ENCODE peak calls at places on chromosome 4, in eight cellular contexts. J is A549, O is stomach, R is K562, C is transverse colon, B is suprapubic skin, D is ovary, G is sigmoid colon. K is an unnamed sample. For H3K4me1, the result is how much of the 10 kb centered on the place peaks cover.

GRCh38 chr4:57911203-57911602 is 801.0 kb upstream of the IGFBP7 start:
- DNase-seq in J (no peak), O (no peak), R (no peak), C (no peak), B (no peak), D (no peak), G (no peak), K (no peak)

GRCh38 chr4:53651142-53651720 is 59.9 kb upstream of the LNX1 start:
- DNase-seq in J (no peak), O (peak), R (no peak), C (peak), B (peak), D (peak), G (no peak), K (peak)

GRCh38 chr4:139642364-139642763 is 23.3 kb upstream of the MGST2 start:
- DNase-seq in J (no peak), O (no peak), R (no peak), C (no peak), B (no peak), D (no peak), G (no peak), K (no peak)

GRCh38 chr4:108416831-108417230 is 203.5 kb upstream of the RPL34 start:
- DNase-seq in J (no peak), O (no peak), R (no peak), C (no peak), B (no peak), D (no peak), G (no peak), K (no peak)

GRCh38 chr4:181637186-181638105 is 605.8 kb upstream of the TENM3 start:
- DNase-seq in J (no peak), O (no peak), R (no peak), C (no peak), B (no peak), D (no peak), G (no peak), K (no peak)

GRCh38 chr4:136651932-136652331 is 880.4 kb downstream of the PCDH18 start:
- DNase-seq in J (no peak), O (no peak), R (no peak), C (no peak), B (no peak), D (no peak), G (no peak), K (no peak)

GRCh38 chr4:7826909-7827306 is 112.8 kb downstream of the AFAP1 start:
- DNase-seq in J (no peak), O (no peak), R (no peak), C (no peak), B (no peak), D (no peak), G (peak), K (no peak)

GRCh38 chr4:8281519-8282133 is 12.1 kb downstream of the HTRA3 start:
- DNase-seq in J (no peak), O (no peak), R (no peak), C (peak), B (peak), D (peak), G (peak), K (peak)

GRCh38 chr4:82833696-82834313 is 35.2 kb upstream of the SCD5 start:
- DNase-seq in J (no peak), O (no peak), R (no peak), C (peak), B (no peak), D (no peak), G (no peak), K (no peak)

GRCh38 chr4:53094040-53094439 is 231.9 kb downstream of the RASL11B start:
- DNase-seq in J (no peak), O (no peak), R (no peak), C (no peak), B (no peak), D (no peak), G (no peak), K (no peak)

GRCh38 chr4:55608591-55608990 is 16.5 kb upstream of the PDCL2 start:
- DNase-seq in J (no peak), O (no peak), R (no peak), C (no peak), B (no peak), D (no peak), G (no peak), K (no peak)

GRCh38 chr4:25343671-25344070 is 31.1 kb downstream of the ZCCHC4 start:
- DNase-seq in J (no peak), O (no peak), R (no peak), C (no peak), B (no peak), D (no peak), G (no peak), K (no peak)

GRCh38 chr4:129223955-129224354 is 128.0 kb downstream of the C4orf33 start:
- DNase-seq in J (no peak), O (no peak), R (no peak), C (no peak), B (no peak), D (no peak), G (no peak), K (no peak)

GRCh38 chr4:39255266-39255665 is 72.9 kb downstream of the WDR19 start:
- DNase-seq in J (peak), O (no peak), R (peak), C (no peak), B (no peak), D (no peak), G (no peak), K (no peak)

GRCh38 chr4:6941796-6942195 is 32.2 kb downstream of the TBC1D14 start:
- DNase-seq in J (no peak), O (no peak), R (no peak), C (no peak), B (no peak), D (no peak), G (no peak), K (no peak)

GRCh38 chr4:121070696-121071639 is 1.4 kb downstream of the NDNF start:
- DNase-seq in J (peak), O (no peak), R (no peak), C (peak), B (peak), D (peak), G (peak), K (peak)

GRCh38 chr4:4837921-4838601 is 21.4 kb upstream of the MSX1 start:
- DNase-seq in J (no peak), O (peak), R (no peak), C (no peak), B (no peak), D (no peak), G (no peak), K (no peak)

GRCh38 chr4:11470709-11471441 is 42.2 kb upstream of the HS3ST1 start:
- DNase-seq in J (no peak), O (no peak), R (no peak), C (no peak), B (no peak), D (no peak), G (no peak), K (no peak)

GRCh38 chr4:37973481-37973880 is 13.3 kb downstream of the PTTG2 start:
- DNase-seq in J (no peak), O (no peak), R (no peak), C (no peak), B (no peak), D (no peak), G (no peak), K (no peak)

GRCh38 chr4:167282171-167282864 is 48.0 kb upstream of the SPOCK3 start:
- DNase-seq in J (no peak), O (no peak), R (no peak), C (no peak), B (no peak), D (no peak), G (no peak), K (no peak)

GRCh38 chr4:109207060-109207459 is 95.4 kb downstream of the COL25A1 start:
- DNase-seq in J (no peak), O (no peak), R (peak), C (no peak), B (no peak), D (no peak), G (no peak), K (no peak)

GRCh38 chr4:4781936-4782754 is 77.3 kb upstream of the MSX1 start:
- DNase-seq in J (no peak), O (no peak), R (no peak), C (no peak), B (no peak), D (no peak), G (no peak), K (no peak)

DNA sequence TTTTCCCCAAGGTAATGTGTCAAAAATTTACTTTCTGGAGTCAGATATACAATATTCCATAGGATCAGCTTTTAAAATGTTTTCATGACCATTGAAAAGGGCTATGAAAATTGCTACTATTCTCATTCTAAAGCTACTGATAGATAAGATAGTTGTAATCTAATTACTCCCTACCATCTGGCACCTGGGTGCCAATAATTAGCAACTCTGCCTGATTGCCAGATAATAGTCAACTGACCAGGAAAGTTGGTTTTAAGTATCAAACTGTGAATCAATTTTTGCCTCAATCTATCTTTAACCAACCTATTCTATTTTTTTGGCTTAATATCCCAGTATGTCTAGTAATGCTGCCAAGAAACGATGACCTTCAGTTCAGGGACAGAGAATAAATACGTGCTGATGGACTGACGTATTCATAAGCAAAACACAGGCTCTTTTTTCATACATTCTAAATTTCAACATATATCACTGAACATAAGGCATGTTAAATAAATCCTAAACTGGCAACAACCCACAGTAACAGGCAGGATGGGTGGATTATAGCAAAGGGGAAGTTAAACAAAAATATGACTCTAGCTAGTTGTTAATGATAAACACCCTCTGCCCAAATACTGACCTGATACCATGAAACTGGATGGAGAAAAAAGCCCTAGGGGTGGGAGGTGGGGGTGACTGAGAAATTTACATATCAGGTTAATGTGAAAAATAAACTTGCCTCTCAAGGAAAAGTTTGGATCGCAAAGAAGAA is 18.2 kb downstream of the SH3RF1 start:
- DNase-seq in J (no peak), O (no peak), R (no peak), C (no peak), B (no peak), D (no peak), G (no peak), K (no peak)
- H3K4me1 ChIP-seq in J (half or more), O (half or more), R (under half), C (half or more), B (half or more), D (under half), G (half or more), K (half or more)

GRCh38 chr4:18846313-18846712 is 824.8 kb upstream of the LCORL start:
- DNase-seq in J (no peak), O (no peak), R (no peak), C (no peak), B (no peak), D (no peak), G (no peak), K (no peak)

GRCh38 chr4:18847276-18847890 is 825.8 kb upstream of the LCORL start:
- DNase-seq in J (no peak), O (no peak), R (no peak), C (no peak), B (no peak), D (no peak), G (no peak), K (no peak)

DNA sequence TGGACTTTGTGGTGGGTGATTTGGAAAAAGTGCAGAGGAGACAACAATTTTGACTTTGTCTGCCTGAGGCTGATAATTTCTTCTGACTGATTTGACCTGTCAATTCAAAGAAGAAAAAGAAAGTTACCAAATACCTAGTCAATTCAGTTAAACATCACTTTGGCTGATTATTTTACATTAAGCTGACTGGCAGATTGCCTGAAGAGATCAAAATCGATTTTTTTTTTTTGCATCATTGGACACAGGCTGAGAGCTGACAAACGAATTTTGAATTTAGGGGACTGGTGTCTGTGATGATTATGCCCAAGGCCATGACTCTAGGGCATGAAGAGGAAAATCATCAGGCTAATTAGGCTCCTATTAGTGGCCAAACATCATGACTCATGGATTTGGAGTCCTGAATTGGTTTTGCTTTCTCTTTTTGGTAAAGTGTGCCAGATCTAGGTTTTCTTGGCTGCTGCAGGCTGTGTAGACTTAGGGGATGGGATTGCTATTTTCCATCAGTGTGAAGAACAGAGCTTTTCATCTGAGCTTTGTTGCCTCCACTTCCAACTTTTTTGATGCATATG is 829.3 kb upstream of the LCORL start:
- DNase-seq in J (no peak), O (no peak), R (no peak), C (no peak), B (no peak), D (no peak), G (no peak), K (no peak)
- TF ChIP-seq EP300 in J (no peak), O (no peak), R (no peak), C (no peak), B (no peak), D (no peak), G (no peak), K (no peak)

GRCh38 chr4:183175631-183176232 is 76.7 kb downstream of the WWC2 start:
- DNase-seq in J (no peak), O (no peak), R (no peak), C (no peak), B (no peak), D (no peak), G (no peak), K (no peak)
- H3K4me1 ChIP-seq in J (half or more), O (under half), R (under half), C (under half), B (under half), D (under half), G (half or more), K (under half)

GRCh38 chr4:76606662-76607265 is 171.7 kb downstream of the SHROOM3 start:
- DNase-seq in J (no peak), O (no peak), R (no peak), C (no peak), B (no peak), D (no peak), G (no peak), K (no peak)
- TF ChIP-seq EP300 in J (no peak), O (no peak), R (no peak), C (no peak), B (no peak), D (no peak), G (no peak), K (no peak)

GRCh38 chr4:184269879-184270430 is 52.3 kb upstream of the ENPP6 start:
- DNase-seq in J (no peak), O (no peak), R (no peak), C (no peak), B (no peak), D (no peak), G (no peak), K (no peak)
- H3K4me1 ChIP-seq in J (under half), O (under half), R (under half), C (under half), B (under half), D (under half), G (under half), K (under half)

GRCh38 chr4:144732584-144733130 is 86.7 kb downstream of the HHIP start:
- DNase-seq in J (no peak), O (no peak), R (no peak), C (no peak), B (no peak), D (no peak), G (no peak), K (no peak)
- TF ChIP-seq EP300 in J (no peak), O (no peak), R (no peak), C (no peak), B (no peak), D (no peak), G (no peak), K (no peak)

DNA sequence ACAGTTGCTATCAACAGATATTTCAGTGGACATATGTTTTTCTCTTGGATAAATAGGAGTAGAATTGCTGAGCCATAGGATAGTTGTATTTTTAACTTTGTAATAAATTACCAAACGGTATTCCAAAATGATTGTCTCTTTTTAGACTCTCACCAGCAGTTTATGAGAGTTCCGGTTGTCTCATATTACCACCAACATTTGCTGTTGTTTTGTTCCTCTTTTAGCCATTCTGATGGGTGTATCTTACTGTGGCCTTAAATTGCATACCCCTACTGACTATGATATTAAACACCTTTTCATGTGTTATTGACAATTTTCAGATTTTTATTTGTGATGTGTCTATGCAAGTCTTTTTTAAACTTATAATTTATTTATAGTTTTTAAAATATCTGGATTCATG is 39.7 kb downstream of the SNX25 start:
- DNase-seq in J (no peak), O (no peak), R (no peak), C (no peak), B (no peak), D (no peak), G (no peak), K (no peak)
- H3K4me1 ChIP-seq in J (under half), O (under half), R (under half), C (under half), B (under half), D (under half), G (under half), K (under half)

GRCh38 chr4:2936773-2937145 is 26.4 kb downstream of the NOP14 start:
- DNase-seq in J (no peak), O (no peak), R (no peak), C (no peak), B (peak), D (peak), G (peak), K (no peak)
- TF ChIP-seq EP300 in J (no peak), O (no peak), R (no peak), C (no peak), B (no peak), D (no peak), G (no peak), K (no peak)

GRCh38 chr4:2417765-2418651 is at the start of gene ZFYVE28:
- DNase-seq in J (peak), O (no peak), R (peak), C (no peak), B (no peak), D (no peak), G (no peak), K (no peak)

GRCh38 chr4:2417196-2417764 is 1.2 kb downstream of the ZFYVE28 start:
- DNase-seq in J (no peak), O (no peak), R (peak), C (no peak), B (no peak), D (no peak), G (no peak), K (no peak)

GRCh38 chr4:2415213-2415612 is 3.2 kb downstream of the ZFYVE28 start:
- DNase-seq in J (no peak), O (no peak), R (no peak), C (no peak), B (no peak), D (no peak), G (no peak), K (no peak)

GRCh38 chr4:2416564-2417195 is 1.8 kb downstream of the ZFYVE28 start:
- DNase-seq in J (no peak), O (peak), R (peak), C (peak), B (no peak), D (no peak), G (no peak), K (no peak)

GRCh38 chr4:2415881-2416563 is 2.4 kb downstream of the ZFYVE28 start:
- DNase-seq in J (no peak), O (no peak), R (no peak), C (no peak), B (no peak), D (no peak), G (no peak), K (no peak)
- H3K4me1 ChIP-seq in J (under half), O (half or more), R (half or more), C (half or more), B (half or more), D (under half), G (under half), K (under half)

K was measured in tibial nerve.